ENCODE peak calls at places on chromosome 1, in eight cellular contexts. Q, U, E, B, C, W, Z and X are unnamed samples.

GRCh38 chr1:43466403-43466802 is 12.7 kb upstream of the HYI start:
- DNase-seq in C (no peak), B (no peak), Q (no peak), W (no peak), E (no peak), Z (no peak), U (no peak), X (no peak)

GRCh38 chr1:231866392-231867331 is 240.1 kb downstream of the DISC1 start:
- DNase-seq in C (peak; percentile 55), B (peak; percentile 52), Z (no peak), U (peak; percentile 22), W (peak; percentile 17), E (peak; percentile 55), Q (peak; percentile 58), X (peak; percentile 67)

GRCh38 chr1:180482425-180483275 is 19.7 kb downstream of the ACBD6 start:
- DNase-seq in U (no peak), B (peak; percentile 59), C (no peak), E (no peak), Q (peak; percentile 42), W (peak; percentile 41), Z (peak; percentile 23), X (peak; percentile 33)

GRCh38 chr1:27668808-27669723 is 2.9 kb downstream of the IFI6 start:
- DNase-seq in U (no peak), E (peak; percentile 85), B (peak; percentile 52), W (peak; percentile 46), C (peak; percentile 85), Q (peak; percentile 84), Z (no peak), X (peak; percentile 87)

GRCh38 chr1:212608956-212609700 is 567 bp downstream of the ATF3 start:
- DNase-seq in C (peak; percentile 77), W (no peak), Q (peak; percentile 64), Z (no peak), B (peak; percentile 42), E (peak; percentile 58), U (no peak), X (peak; percentile 70)

GRCh38 chr1:109482242-109482641 is 1.5 kb upstream of the ATXN7L2 start:
- DNase-seq in U (no peak), E (no peak), C (no peak), W (no peak), Z (no peak), B (no peak), Q (no peak), X (no peak)

GRCh38 chr1:53065391-53065790 is 3.4 kb downstream of the PODN start:
- DNase-seq in W (no peak), Z (no peak), E (no peak), B (no peak), U (no peak), Q (no peak), C (no peak), X (no peak)

GRCh38 chr1:239814306-239814881 is 277.3 kb upstream of the FMN2 start:
- DNase-seq in U (no peak), E (no peak), B (peak; percentile 37), W (peak; percentile 77), C (peak; percentile 50), Z (peak; percentile 69), Q (peak; percentile 5), X (no peak)

GRCh38 chr1:33347650-33347992 is 26.7 kb upstream of the A3GALT2 start:
- DNase-seq in U (no peak), Q (no peak), Z (no peak), C (peak; percentile 73), B (peak; percentile 55), E (no peak), W (peak; percentile 43), X (no peak)

GRCh38 chr1:105027838-105028471 is 1278.3 kb downstream of the AMY1C start:
- DNase-seq in U (no peak), E (no peak), C (no peak), Z (no peak), Q (no peak), W (no peak), B (no peak), X (no peak)

GRCh38 chr1:36172983-36173382 is 17.0 kb downstream of the MAP7D1 start:
- DNase-seq in W (peak; percentile 96), E (no peak), Q (no peak), U (no peak), C (no peak), B (peak; percentile 70), Z (no peak), X (no peak)

GRCh38 chr1:169509354-169509753 is 23.6 kb upstream of the SLC19A2 start:
- DNase-seq in W (no peak), U (no peak), Z (no peak), E (no peak), Q (no peak), C (no peak), B (no peak), X (no peak)

GRCh38 chr1:212791261-212791675 is 309 bp downstream of the NSL1 start:
- DNase-seq in C (no peak), U (no peak), B (peak; percentile 88), W (peak; percentile 83), Z (peak; percentile 66), Q (no peak), E (no peak), X (no peak)

GRCh38 chr1:42340093-42340492 is 5.1 kb upstream of the FOXJ3 start:
- DNase-seq in U (no peak), B (no peak), W (peak; percentile 48), C (no peak), Q (no peak), Z (no peak), E (peak; percentile 33), X (no peak)

GRCh38 chr1:86259390-86259789 is 102.8 kb upstream of the COL24A1 start:
- DNase-seq in U (no peak), B (peak; percentile 24), C (no peak), Q (no peak), E (no peak), Z (peak; percentile 4), W (no peak), X (no peak)

GRCh38 chr1:181807251-181807650 is 254.3 kb downstream of the ZNF648 start:
- DNase-seq in C (no peak), Q (no peak), Z (no peak), W (no peak), E (no peak), B (no peak), U (no peak), X (no peak)

GRCh38 chr1:23556661-23557470 is 2.4 kb downstream of the ID3 start:
- DNase-seq in Q (no peak), E (no peak), C (no peak), U (no peak), B (peak; percentile 62), Z (peak; percentile 64), W (peak; percentile 80), X (no peak)

GRCh38 chr1:23558872-23559135 is 497 bp downstream of the ID3 start:
- DNase-seq in U (no peak), C (no peak), B (no peak), Q (no peak), E (no peak), Z (no peak), W (peak; percentile 19), X (no peak)

GRCh38 chr1:23557471-23558124 is 1.7 kb downstream of the ID3 start:
- DNase-seq in W (no peak), U (no peak), C (no peak), Q (no peak), E (no peak), Z (no peak), B (no peak), X (no peak)

GRCh38 chr1:23559136-23559984 is at the start of gene ID3:
- DNase-seq in Z (peak; percentile 96), B (peak; percentile 99), W (peak; percentile 96), U (peak; percentile 84), C (peak; percentile 99), E (peak; percentile 98), Q (peak; percentile 89), X (peak; percentile 97)

GRCh38 chr1:23558140-23558871 is 995 bp downstream of the ID3 start:
- DNase-seq in U (no peak), Q (no peak), C (peak; percentile 75), B (peak; percentile 45), E (peak; percentile 71), Z (no peak), W (no peak), X (no peak)
- H3K4me3 ChIP-seq in U (peak overlapping the region; percentile 60), Q (peak overlapping the region; percentile 82), C (peak overlapping the region; percentile 99), B (peak overlapping the region; percentile 96), E (peak overlapping the region; percentile 89), Z (peak overlapping the region; percentile 84), W (peak overlapping the region; percentile 75), X (peak overlapping the region; percentile 97)

DNA sequence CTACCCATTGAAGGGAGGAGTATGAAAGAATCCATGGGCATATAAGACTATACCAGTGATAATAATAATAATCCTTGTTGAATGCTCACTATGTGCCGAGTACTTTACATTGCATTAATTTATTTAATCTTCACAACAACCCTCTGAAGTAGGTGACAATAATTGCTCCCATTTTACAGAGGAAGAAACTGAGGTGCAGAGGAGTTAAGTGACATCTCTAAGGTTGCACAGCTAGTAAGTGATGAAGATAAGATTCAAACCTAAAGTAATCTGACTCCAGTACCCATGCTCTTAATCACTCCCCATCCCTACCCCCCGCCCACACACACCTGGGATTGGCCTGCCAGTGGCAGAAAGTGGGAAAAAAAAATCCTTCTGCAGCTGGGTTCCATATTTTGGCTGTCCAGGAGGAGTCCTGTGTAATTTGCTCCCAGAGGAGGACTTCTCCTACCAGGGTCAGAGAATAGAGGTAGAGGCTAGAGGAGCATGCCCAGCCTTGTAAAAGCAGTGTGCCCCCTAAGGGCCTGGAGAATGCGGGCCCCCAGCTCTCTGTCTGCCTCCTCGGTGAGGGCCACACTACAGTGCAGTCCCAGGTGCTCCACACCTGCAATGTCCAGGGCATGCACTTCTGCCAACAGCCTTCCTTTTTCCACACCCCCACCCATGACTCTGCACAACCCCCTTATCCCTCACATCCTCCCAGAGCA is 57.8 kb downstream of the TMEM53 start:
- DNase-seq in Z (no peak), B (no peak), Q (no peak), E (no peak), W (no peak), U (no peak), C (no peak), X (no peak)
- H3K4me3 ChIP-seq in Z (peak overlapping the region; percentile 32), B (peak overlapping the region; percentile 47), Q (no peak overlapping the region), E (no peak overlapping the region), W (no peak overlapping the region), U (peak overlapping the region; percentile 35), C (no peak overlapping the region), X (no peak overlapping the region)

DNA sequence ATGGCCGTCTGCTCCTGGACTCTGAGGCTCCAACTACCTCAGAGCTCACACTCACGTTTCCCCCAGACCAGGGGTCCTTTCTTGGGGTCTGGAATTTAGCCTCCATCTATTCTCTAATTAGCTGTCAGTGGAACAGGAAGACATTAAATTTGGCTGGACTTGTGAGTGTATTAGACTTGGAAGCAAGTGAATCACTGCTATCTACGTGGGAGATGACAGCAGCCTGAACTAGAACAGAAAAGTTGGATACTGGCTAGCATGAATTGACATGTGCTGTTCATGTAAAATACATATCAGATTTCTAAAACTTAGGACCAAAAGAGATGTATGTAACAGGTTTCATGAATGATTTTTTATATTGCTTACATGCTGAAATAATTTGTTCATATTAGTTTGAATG is 28.0 kb downstream of the TAF5L start:
- DNase-seq in C (no peak), W (no peak), U (no peak), B (peak; percentile 33), Q (no peak), E (no peak), Z (no peak), X (no peak)
- H3K4me3 ChIP-seq in C (no peak overlapping the region), W (no peak overlapping the region), U (no peak overlapping the region), B (no peak overlapping the region), Q (no peak overlapping the region), E (no peak overlapping the region), Z (no peak overlapping the region), X (no peak overlapping the region)

DNA sequence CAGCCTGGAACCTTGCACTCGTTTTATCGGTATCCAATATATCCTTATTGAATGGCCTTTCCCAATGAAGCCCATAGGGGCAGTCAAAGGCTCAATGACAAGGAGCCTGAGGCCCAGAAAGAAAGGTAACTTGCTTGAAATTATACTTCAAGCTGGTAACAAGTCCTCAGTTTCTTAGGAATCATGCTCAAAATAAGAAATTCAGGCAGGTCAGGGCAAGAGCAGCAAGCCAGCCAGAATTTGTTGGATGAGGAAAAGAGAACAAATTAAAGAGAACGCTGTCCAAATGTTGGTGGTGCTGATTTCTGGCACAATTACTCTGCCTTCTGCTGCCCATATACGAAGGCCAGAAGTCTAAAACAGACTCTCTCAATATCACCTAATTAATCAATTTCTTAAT is 77.6 kb downstream of the DDX20 start:
- DNase-seq in E (no peak), Z (no peak), U (no peak), Q (no peak), B (peak; percentile 6), W (peak; percentile 4), C (no peak), X (no peak)
- H3K4me3 ChIP-seq in E (no peak overlapping the region), Z (no peak overlapping the region), U (no peak overlapping the region), Q (no peak overlapping the region), B (no peak overlapping the region), W (no peak overlapping the region), C (no peak overlapping the region), X (no peak overlapping the region)